ENCODE peak calls at places on chromosomes 3 and 15, in four cellular contexts. L is lower leg skin, W is HCT116, I is testis. B is an unnamed sample.

GRCh38 chr3:134427400-134428111 is 53.3 kb upstream of the AMOTL2 start:
- DNase-seq in L (peak; percentile 60), W (peak; percentile 93), I (no peak), B (no peak)

GRCh38 chr3:4765212-4765611 is 214.0 kb upstream of the BHLHE40 start:
- DNase-seq in L (no peak), W (no peak), I (no peak), B (no peak)

GRCh38 chr3:53402323-53402722 is 55.0 kb upstream of the DCP1A start:
- DNase-seq in L (no peak), W (no peak), I (no peak), B (no peak)

GRCh38 chr15:86329311-86330013 is 249.8 kb downstream of the AGBL1 start:
- DNase-seq in L (no peak), W (no peak), I (no peak), B (no peak)

GRCh38 chr3:32354362-32354778 is 37.3 kb upstream of the CMTM7 start:
- DNase-seq in L (no peak), W (no peak), I (no peak), B (peak; percentile 9)

GRCh38 chr3:133542871-133543270 is 30.6 kb upstream of the CDV3 start:
- DNase-seq in L (no peak), W (no peak), I (no peak), B (no peak)

GRCh38 chr3:188915137-188915536 is 256.6 kb upstream of the TPRG1 start:
- DNase-seq in L (no peak), W (no peak), I (no peak), B (no peak)

GRCh38 chr3:39809995-39810595 is 686 bp downstream of the MYRIP start:
- DNase-seq in L (no peak), W (no peak), I (no peak), B (peak; percentile 13)

GRCh38 chr15:36571301-36571700 is 8.1 kb upstream of the CDIN1 start:
- DNase-seq in L (no peak), W (no peak), I (no peak), B (no peak)

GRCh38 chr3:172096881-172097420 is 57.6 kb downstream of the FNDC3B start:
- DNase-seq in L (no peak), W (no peak), I (no peak), B (peak; percentile 46)

GRCh38 chr3:46670891-46671427 is 22.5 kb downstream of the ALS2CL start:
- DNase-seq in L (no peak), W (no peak), I (no peak), B (no peak)
- TF ChIP-seq POLR2A in L (no peak), W (no peak), I (no peak), B (no peak)

DNA sequence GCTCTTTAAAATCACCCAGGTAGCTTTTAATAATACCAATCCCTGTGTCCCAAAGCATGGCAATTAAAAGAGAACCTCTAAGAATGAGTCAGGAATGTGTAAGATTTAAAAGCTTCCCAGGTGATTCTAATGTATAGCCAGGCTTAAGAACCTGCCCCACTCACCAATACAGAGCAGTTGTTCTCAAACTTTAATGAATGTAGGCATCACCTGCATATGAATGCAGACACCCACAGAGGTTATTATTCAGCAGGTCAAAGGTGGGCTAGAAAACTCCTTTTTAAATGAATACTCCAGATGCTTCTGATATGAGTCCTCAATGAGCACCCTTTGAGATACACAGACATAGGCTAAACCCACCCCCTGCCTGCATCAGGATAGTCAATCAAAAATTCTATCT is 298.1 kb upstream of the KCNMB2 start:
- DNase-seq in L (no peak), W (no peak), I (no peak), B (no peak)
- TF ChIP-seq POLR2A in L (no peak), W (no peak), I (no peak), B (no peak)

GRCh38 chr15:39361497-39361896 is 219.4 kb upstream of the THBS1 start:
- DNase-seq in L (no peak), W (no peak), I (no peak), B (no peak)

GRCh38 chr15:39363761-39364586 is 216.9 kb upstream of the THBS1 start:
- DNase-seq in L (no peak), W (no peak), I (no peak), B (no peak)

GRCh38 chr15:39365161-39365560 is 215.7 kb upstream of the THBS1 start:
- DNase-seq in L (no peak), W (no peak), I (no peak), B (no peak)

GRCh38 chr15:39364721-39365120 is 216.2 kb upstream of the THBS1 start:
- DNase-seq in L (no peak), W (no peak), I (no peak), B (no peak)

GRCh38 chr15:39362832-39363561 is 217.9 kb upstream of the THBS1 start:
- DNase-seq in L (no peak), W (no peak), I (no peak), B (no peak)
- TF ChIP-seq POLR2A in L (no peak), W (no peak), I (no peak), B (no peak)

DNA sequence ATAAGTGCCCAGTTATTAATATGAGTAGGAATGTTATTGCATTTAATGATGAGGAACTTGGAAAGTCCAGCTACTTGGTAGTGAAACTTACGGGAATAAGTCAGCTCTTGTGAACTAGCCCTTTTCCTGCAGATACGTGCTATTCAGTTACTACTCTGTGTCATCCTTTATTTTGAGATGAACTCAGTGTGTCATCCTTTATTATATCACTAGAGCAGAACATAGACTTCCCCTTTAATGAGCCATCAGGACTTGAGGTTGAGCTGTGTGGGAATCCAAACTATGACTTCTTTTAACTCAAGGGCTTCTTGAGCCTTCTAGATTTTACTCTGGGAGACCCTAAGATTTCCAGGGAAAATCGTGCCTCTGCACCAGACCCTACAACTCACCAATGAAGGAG is 3.6 kb downstream of the ACTC1 start:
- DNase-seq in L (no peak), W (no peak), I (no peak), B (no peak)
- TF ChIP-seq POLR2A in L (no peak), W (no peak), I (no peak), B (no peak)

GRCh38 chr3:57006048-57006709 is 54.3 kb upstream of the SPATA12 start:
- DNase-seq in L (no peak), W (no peak), I (no peak), B (no peak)
- TF ChIP-seq POLR2A in L (no peak), W (no peak), I (no peak), B (no peak)

DNA sequence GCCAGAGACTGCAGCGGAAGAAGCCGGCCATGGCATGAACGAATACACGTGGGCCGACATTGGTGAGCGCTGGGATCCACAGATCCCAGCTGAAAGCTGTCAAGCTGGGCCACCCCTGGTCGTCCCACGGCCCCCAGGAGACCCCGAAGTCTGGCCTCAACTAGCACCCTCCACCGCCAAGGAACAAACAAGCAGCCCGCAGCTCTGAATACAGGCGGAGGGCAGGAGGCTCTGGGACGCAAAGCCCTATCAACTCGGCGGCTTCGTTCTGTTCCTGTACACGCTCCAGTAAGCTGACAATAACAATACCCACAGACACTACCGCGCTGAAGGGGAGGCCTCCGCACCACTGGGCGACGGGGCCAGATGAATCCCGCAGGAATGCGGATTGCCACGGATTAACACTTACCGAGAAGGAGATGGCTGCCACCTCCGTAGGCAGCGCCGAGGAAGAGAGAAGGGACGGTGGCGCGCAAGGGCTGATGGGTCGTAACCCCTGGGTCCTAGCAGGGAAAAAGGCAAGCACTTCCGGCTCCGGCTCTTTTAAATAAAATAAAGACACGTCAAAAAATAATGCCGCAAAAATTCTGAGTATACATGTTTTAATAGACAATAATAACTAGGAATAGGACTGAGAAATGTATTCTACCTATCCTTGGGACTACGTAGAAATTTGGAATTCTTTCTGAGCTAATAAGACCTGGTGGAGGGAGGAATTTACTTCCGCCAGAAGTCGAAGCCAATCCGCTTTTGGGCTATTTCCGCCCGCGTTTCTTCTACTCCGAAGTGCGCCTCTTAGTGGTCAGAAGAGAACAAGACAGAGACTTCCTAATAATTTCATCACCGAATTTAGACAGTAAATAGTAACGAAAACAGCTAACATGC is at the start of gene RPL32:
- DNase-seq in L (peak; percentile 84), W (peak; percentile 94), I (peak; percentile 94), B (peak; percentile 97)
- TF ChIP-seq POLR2A in L (peak; percentile 63), W (peak; percentile 95), I (no peak), B (peak; percentile 96)

B was measured in erythroblast.